ENCODE peak calls at places on chromosomes 6 and 20, in four cellular contexts. P, H, G and E are unnamed samples.

GRCh38 chr6:78505178-78505577 is 362.2 kb upstream of the IRAK1BP1 start:
- DNase-seq in P (no peak), H (no peak), G (no peak), E (no peak)

GRCh38 chr6:160767019-160767646 is 65.1 kb downstream of the PLG start:
- DNase-seq in P (peak; percentile 71), H (peak; percentile 86), G (peak; percentile 64), E (no peak)

GRCh38 chr6:13268914-13269532 is 59.3 kb downstream of the TBC1D7 start:
- DNase-seq in P (peak; percentile 27), H (no peak), G (no peak), E (no peak)

GRCh38 chr6:399785-400517 is 8.4 kb downstream of the IRF4 start:
- DNase-seq in P (no peak), H (no peak), G (no peak), E (no peak)

GRCh38 chr6:53730767-53731166 is 64.0 kb upstream of the LRRC1 start:
- DNase-seq in P (no peak), H (no peak), G (no peak), E (no peak)

GRCh38 chr6:149696904-149697303 is 21.0 kb downstream of the LATS1 start:
- DNase-seq in P (no peak), H (no peak), G (no peak), E (no peak)

GRCh38 chr20:3795511-3796468 is at the start of gene CDC25B:
- DNase-seq in P (peak; percentile 98), H (peak; percentile 94), G (peak; percentile 99), E (peak; percentile 96)

GRCh38 chr20:33076662-33077398 is 2.6 kb upstream of the BPIFB4 start:
- DNase-seq in P (no peak), H (peak; percentile 40), G (no peak), E (no peak)

GRCh38 chr6:167733740-167734661 is 92.7 kb upstream of the AFDN start:
- DNase-seq in P (peak; percentile 71), H (no peak), G (no peak), E (no peak)

GRCh38 chr6:151452750-151453427 is 963 bp upstream of the RMND1 start:
- DNase-seq in P (no peak), H (peak; percentile 8), G (peak; percentile 77), E (no peak)

GRCh38 chr6:14811760-14812428 is 434.0 kb upstream of the JARID2 start:
- DNase-seq in P (no peak), H (no peak), G (no peak), E (no peak)

GRCh38 chr6:147205690-147206600 is 1.7 kb downstream of the STXBP5 start:
- DNase-seq in P (no peak), H (peak; percentile 11), G (peak; percentile 83), E (no peak)

GRCh38 chr6:16318538-16318937 is 80.2 kb downstream of the GMPR start:
- DNase-seq in P (peak; percentile 72), H (no peak), G (peak; percentile 95), E (no peak)

GRCh38 chr6:85124472-85125428 is 325.1 kb upstream of the NT5E start:
- DNase-seq in P (no peak), H (no peak), G (no peak), E (no peak)

GRCh38 chr6:37459981-37460800 is 27.2 kb downstream of the CMTR1 start:
- DNase-seq in P (no peak), H (peak; percentile 81), G (no peak), E (no peak)

GRCh38 chr20:2538931-2539330 is 2.6 kb downstream of the TMC2 start:
- DNase-seq in P (no peak), H (no peak), G (no peak), E (no peak)

GRCh38 chr6:29941916-29942274 is 437 bp upstream of the HLA-A start:
- DNase-seq in P (no peak), H (no peak), G (no peak), E (no peak)

GRCh38 chr6:31142356-31142755 is 3.5 kb upstream of the PSORS1C2 start:
- DNase-seq in P (no peak), H (no peak), G (peak; percentile 54), E (no peak)

GRCh38 chr6:107822154-107823046 is 1.7 kb downstream of the SCML4 start:
- DNase-seq in P (no peak), H (no peak), G (no peak), E (no peak)

GRCh38 chr6:167819640-167820039 is 7.1 kb upstream of the AFDN start:
- DNase-seq in P (no peak), H (no peak), G (no peak), E (no peak)

GRCh38 chr6:73062121-73062520 is 163.2 kb downstream of the KHDC1L start:
- DNase-seq in P (no peak), H (no peak), G (no peak), E (no peak)

GRCh38 chr6:139008117-139008516 is 20.1 kb upstream of the REPS1 start:
- DNase-seq in P (no peak), H (no peak), G (no peak), E (no peak)

GRCh38 chr6:121760191-121760590 is 324.7 kb downstream of the GJA1 start:
- DNase-seq in P (no peak), H (no peak), G (no peak), E (no peak)

GRCh38 chr20:10558635-10559187 is 115.1 kb downstream of the JAG1 start:
- DNase-seq in P (no peak), H (no peak), G (peak; percentile 76), E (no peak)

GRCh38 chr6:65819152-65819551 is 112.1 kb upstream of the EYS start:
- DNase-seq in P (no peak), H (no peak), G (no peak), E (no peak)

GRCh38 chr6:33192671-33193602 is 670 bp upstream of the COL11A2 start:
- DNase-seq in P (no peak), H (peak; percentile 46), G (peak; percentile 92), E (peak; percentile 69)

GRCh38 chr6:13591205-13591921 is 17.0 kb downstream of the SIRT5 start:
- DNase-seq in P (no peak), H (no peak), G (no peak), E (no peak)

GRCh38 chr20:44345147-44345546 is 8.3 kb downstream of the R3HDML start:
- DNase-seq in P (no peak), H (no peak), G (no peak), E (no peak)

GRCh38 chr20:45459606-45460005 is 9.9 kb upstream of the WFDC2 start:
- DNase-seq in P (no peak), H (no peak), G (no peak), E (no peak)

GRCh38 chr6:35737413-35738211 is 780 bp downstream of the ARMC12 start:
- DNase-seq in P (no peak), H (no peak), G (peak; percentile 94), E (no peak)

GRCh38 chr6:5045417-5045816 is 39.7 kb upstream of the PPP1R3G start:
- DNase-seq in P (no peak), H (no peak), G (no peak), E (no peak)

GRCh38 chr6:27592481-27593199 is 119.7 kb upstream of the ZNF184 start:
- DNase-seq in P (no peak), H (peak; percentile 76), G (peak; percentile 91), E (no peak)

GRCh38 chr6:53487080-53487479 is 57.8 kb downstream of the GCLC start:
- DNase-seq in P (no peak), H (no peak), G (no peak), E (no peak)

GRCh38 chr6:132798820-132799538 is 542 bp upstream of the SLC18B1 start:
- DNase-seq in P (peak; percentile 70), H (peak; percentile 62), G (peak; percentile 89), E (no peak)

GRCh38 chr20:24102290-24102689 is 113.7 kb upstream of the GGTLC1 start:
- DNase-seq in P (no peak), H (peak; percentile 56), G (no peak), E (no peak)

GRCh38 chr6:88157106-88157505 is 9.0 kb downstream of the CNR1 start:
- DNase-seq in P (no peak), H (no peak), G (no peak), E (no peak)

GRCh38 chr6:121732641-121733040 is 297.2 kb downstream of the GJA1 start:
- DNase-seq in P (no peak), H (no peak), G (peak; percentile 73), E (no peak)

GRCh38 chr6:140174509-140174908 is 800.1 kb upstream of the CITED2 start:
- DNase-seq in P (no peak), H (no peak), G (peak; percentile 69), E (no peak)

GRCh38 chr6:82142524-82142923 is 105.0 kb downstream of the IBTK start:
- DNase-seq in P (no peak), H (no peak), G (no peak), E (no peak)

GRCh38 chr6:118896339-118897136 is 2.6 kb downstream of the ASF1A start:
- DNase-seq in P (no peak), H (no peak), G (no peak), E (no peak)
- TF ChIP-seq CTCF in P (peak; percentile 10), H (peak; percentile 55), G (peak; percentile 51), E (peak; percentile 79)

GRCh38 chr20:15496501-15497039 is 1076.7 kb downstream of the KIF16B start:
- DNase-seq in P (no peak), H (no peak), G (no peak), E (no peak)

GRCh38 chr20:15487682-15488081 is 1085.6 kb downstream of the KIF16B start:
- DNase-seq in P (no peak), H (no peak), G (no peak), E (no peak)

GRCh38 chr20:15487030-15487429 is 1086.2 kb downstream of the KIF16B start:
- DNase-seq in P (no peak), H (no peak), G (no peak), E (no peak)

GRCh38 chr20:15494841-15495240 is 1078.4 kb downstream of the KIF16B start:
- DNase-seq in P (no peak), H (no peak), G (no peak), E (no peak)

DNA sequence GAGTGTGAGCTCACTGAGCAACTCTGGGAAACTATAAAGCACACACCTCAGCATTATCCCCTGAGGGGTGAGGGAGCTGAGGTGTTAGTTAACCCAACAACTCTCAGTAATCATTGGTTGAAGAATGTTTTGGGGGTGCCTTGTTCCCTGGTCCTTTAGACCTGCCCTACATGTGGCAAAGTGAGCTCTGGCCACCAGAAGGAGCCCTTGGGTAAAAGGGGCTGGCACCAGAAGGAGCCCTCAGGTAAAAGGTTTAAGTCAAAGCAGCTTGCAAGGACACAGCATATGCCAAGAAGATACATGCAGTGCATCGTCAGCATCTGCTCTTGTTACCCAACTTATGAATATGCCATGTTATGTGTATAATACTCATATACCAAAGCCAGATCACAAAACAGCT is 1081.7 kb downstream of the KIF16B start:
- DNase-seq in P (no peak), H (peak; percentile 30), G (no peak), E (no peak)
- TF ChIP-seq CTCF in P (no peak), H (peak; percentile 56), G (no peak), E (peak; percentile 41)

GRCh38 chr6:38933426-38933825 is 115.2 kb upstream of the GLP1R start:
- DNase-seq in P (no peak), H (no peak), G (no peak), E (no peak)
- TF ChIP-seq CTCF in P (no peak), H (no peak), G (peak; percentile 39), E (peak; percentile 76)

GRCh38 chr20:62860391-62860923 is 1.2 kb downstream of the TCFL5 start:
- DNase-seq in P (no peak), H (peak; percentile 33), G (peak; percentile 73), E (peak; percentile 52)
- TF ChIP-seq CTCF in P (no peak), H (peak; percentile 11), G (peak; percentile 22), E (peak; percentile 54)

GRCh38 chr20:35884541-35884865 is 69.8 kb downstream of the SCAND1 start:
- DNase-seq in P (no peak), H (no peak), G (no peak), E (no peak)
- TF ChIP-seq CTCF in P (no peak), H (no peak), G (no peak), E (peak; percentile 51)

GRCh38 chr20:50509923-50510705 is at the start of gene PTPN1:
- DNase-seq in P (peak; percentile 99), H (peak; percentile 100), G (peak; percentile 96), E (peak; percentile 99)
- TF ChIP-seq CTCF in P (peak; percentile 26), H (no peak), G (no peak), E (peak; percentile 26)